ENCODE peak calls at places on chromosomes 4 and X, in five cellular contexts. One of them, this sample, is unnamed. For H3K9me3 and H3K36me3, the result is how much of the 10 kb centered on the place peaks cover.

GRCh38 chr4:104728380-104729122 is 233.9 kb upstream of the CXXC4 start:
- DNase-seq in heart right ventricle: no peak
- DNase-seq in IMR-90: peak
- DNase-seq in aorta: no peak
- DNase-seq in spleen: no peak
- DNase-seq in this sample: peak

GRCh38 chr4:118834070-118834469 is 1.9 kb downstream of the SEC24D start:
- DNase-seq in heart right ventricle: no peak
- DNase-seq in IMR-90: no peak
- DNase-seq in aorta: no peak
- DNase-seq in spleen: no peak
- DNase-seq in this sample: no peak

GRCh38 chr4:23970193-23970850 is 80.5 kb upstream of the PPARGC1A start:
- DNase-seq in heart right ventricle: no peak
- DNase-seq in IMR-90: no peak
- DNase-seq in aorta: no peak
- DNase-seq in spleen: no peak
- DNase-seq in this sample: no peak

GRCh38 chr4:159374749-159375535 is 272.1 kb downstream of the RAPGEF2 start:
- DNase-seq in heart right ventricle: no peak
- DNase-seq in IMR-90: peak
- DNase-seq in aorta: no peak
- DNase-seq in spleen: no peak
- DNase-seq in this sample: no peak

GRCh38 chr4:2591189-2591588 is 54.7 kb downstream of the FAM193A start:
- DNase-seq in heart right ventricle: no peak
- DNase-seq in IMR-90: peak
- DNase-seq in aorta: no peak
- DNase-seq in spleen: no peak
- DNase-seq in this sample: no peak

GRCh38 chr4:86482296-86482695 is 111.8 kb upstream of the PTPN13 start:
- DNase-seq in heart right ventricle: no peak
- DNase-seq in IMR-90: no peak
- DNase-seq in aorta: no peak
- DNase-seq in spleen: no peak
- DNase-seq in this sample: no peak

GRCh38 chrX:3592184-3592583 is 121.3 kb downstream of the PRKX start:
- DNase-seq in heart right ventricle: no peak
- DNase-seq in IMR-90: no peak
- DNase-seq in aorta: no peak
- DNase-seq in spleen: no peak
- DNase-seq in this sample: no peak

GRCh38 chrX:155242300-155242699 is 22.0 kb downstream of the RAB39B start:
- DNase-seq in heart right ventricle: no peak
- DNase-seq in IMR-90: no peak
- DNase-seq in aorta: no peak
- DNase-seq in spleen: no peak
- DNase-seq in this sample: no peak

GRCh38 chr4:1011022-1011694 is at the start of gene FGFRL1:
- DNase-seq in heart right ventricle: peak
- DNase-seq in IMR-90: peak
- DNase-seq in aorta: peak
- DNase-seq in spleen: peak
- DNase-seq in this sample: peak

GRCh38 chr4:167218022-167218608 is 16.2 kb downstream of the SPOCK3 start:
- DNase-seq in heart right ventricle: no peak
- DNase-seq in IMR-90: no peak
- DNase-seq in aorta: no peak
- DNase-seq in spleen: no peak
- DNase-seq in this sample: no peak

GRCh38 chr4:68182382-68182820 is 52.7 kb upstream of the TMPRSS11F start:
- DNase-seq in heart right ventricle: no peak
- DNase-seq in IMR-90: no peak
- DNase-seq in aorta: no peak
- DNase-seq in spleen: peak
- DNase-seq in this sample: no peak

GRCh38 chr4:12583286-12583685 is 900.9 kb downstream of the RAB28 start:
- DNase-seq in heart right ventricle: no peak
- DNase-seq in IMR-90: no peak
- DNase-seq in aorta: no peak
- DNase-seq in spleen: no peak
- DNase-seq in this sample: peak

GRCh38 chr4:83572848-83573247 is 36.9 kb downstream of the GPAT3 start:
- DNase-seq in heart right ventricle: no peak
- DNase-seq in IMR-90: no peak
- DNase-seq in aorta: no peak
- DNase-seq in spleen: no peak
- DNase-seq in this sample: no peak

GRCh38 chrX:65610040-65610439 is 57.4 kb upstream of the MSN start:
- DNase-seq in heart right ventricle: no peak
- DNase-seq in IMR-90: peak
- DNase-seq in aorta: no peak
- DNase-seq in spleen: no peak
- DNase-seq in this sample: no peak

GRCh38 chrX:55924574-55924973 is 207.0 kb downstream of the RRAGB start:
- DNase-seq in heart right ventricle: no peak
- DNase-seq in IMR-90: no peak
- DNase-seq in aorta: no peak
- DNase-seq in spleen: no peak
- DNase-seq in this sample: no peak

GRCh38 chrX:55919367-55920221 is 202.0 kb downstream of the RRAGB start:
- DNase-seq in heart right ventricle: no peak
- DNase-seq in IMR-90: no peak
- DNase-seq in aorta: no peak
- DNase-seq in spleen: peak
- DNase-seq in this sample: no peak
- H3K9me3 ChIP-seq in heart right ventricle: under half
- H3K9me3 ChIP-seq in IMR-90: under half
- H3K9me3 ChIP-seq in aorta: under half
- H3K9me3 ChIP-seq in spleen: under half
- H3K9me3 ChIP-seq in this sample: under half

GRCh38 chrX:109684136-109684535 is 48.9 kb downstream of the ACSL4 start:
- DNase-seq in heart right ventricle: no peak
- DNase-seq in IMR-90: peak
- DNase-seq in aorta: no peak
- DNase-seq in spleen: no peak
- DNase-seq in this sample: no peak

GRCh38 chrX:109685656-109686078 is 47.4 kb downstream of the ACSL4 start:
- DNase-seq in heart right ventricle: no peak
- DNase-seq in IMR-90: no peak
- DNase-seq in aorta: no peak
- DNase-seq in spleen: no peak
- DNase-seq in this sample: no peak

GRCh38 chrX:109681475-109682081 is 51.5 kb downstream of the ACSL4 start:
- DNase-seq in heart right ventricle: no peak
- DNase-seq in IMR-90: no peak
- DNase-seq in aorta: no peak
- DNase-seq in spleen: no peak
- DNase-seq in this sample: no peak

DNA sequence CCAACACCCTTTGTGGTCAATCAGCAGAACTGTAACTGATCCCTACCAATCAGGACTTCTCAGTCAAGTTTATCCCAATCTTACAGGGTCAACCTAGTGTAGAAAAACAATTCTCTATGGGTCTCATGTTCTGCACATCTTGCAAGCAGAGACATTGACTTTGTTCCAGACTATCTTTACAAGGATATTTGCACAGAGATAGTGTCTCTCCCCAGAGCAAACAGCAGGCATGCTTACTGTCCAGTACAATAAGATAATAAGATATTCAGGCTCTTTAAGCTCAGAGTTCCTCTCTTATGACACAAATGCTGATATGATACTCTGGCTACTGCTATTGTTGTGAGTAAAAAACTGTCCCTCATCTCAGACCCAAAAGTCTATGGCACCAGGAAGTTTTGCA is 53.2 kb downstream of the ACSL4 start:
- DNase-seq in heart right ventricle: no peak
- DNase-seq in IMR-90: peak
- DNase-seq in aorta: no peak
- DNase-seq in spleen: no peak
- DNase-seq in this sample: no peak
- H3K36me3 ChIP-seq in heart right ventricle: under half
- H3K36me3 ChIP-seq in IMR-90: under half
- H3K36me3 ChIP-seq in aorta: under half
- H3K36me3 ChIP-seq in spleen: half or more
- H3K36me3 ChIP-seq in this sample: under half

GRCh38 chrX:20433376-20433775 is 166.7 kb upstream of the RPS6KA3 start:
- DNase-seq in heart right ventricle: no peak
- DNase-seq in IMR-90: peak
- DNase-seq in aorta: no peak
- DNase-seq in spleen: no peak
- DNase-seq in this sample: no peak
- H3K9me3 ChIP-seq in heart right ventricle: under half
- H3K9me3 ChIP-seq in IMR-90: under half
- H3K9me3 ChIP-seq in aorta: under half
- H3K9me3 ChIP-seq in spleen: under half
- H3K9me3 ChIP-seq in this sample: under half

GRCh38 chr4:84718699-84719098 is 135.8 kb downstream of the CDS1 start:
- DNase-seq in heart right ventricle: peak
- DNase-seq in IMR-90: no peak
- DNase-seq in aorta: no peak
- DNase-seq in spleen: no peak
- DNase-seq in this sample: no peak
- H3K36me3 ChIP-seq in heart right ventricle: under half
- H3K36me3 ChIP-seq in IMR-90: under half
- H3K36me3 ChIP-seq in aorta: under half
- H3K36me3 ChIP-seq in spleen: half or more
- H3K36me3 ChIP-seq in this sample: under half